ENCODE peak calls at places on chromosomes 12 and 14, in ten cellular contexts. J is germinal center; O is Karpas-422; L is activated naive CD4-positive, alpha-beta T cell treated with anti-CD3 and anti-CD28 coated beads for 36 hours; V is stromal cell of bone marrow; E is activated T-cell treated with anti-CD3 and anti-CD28 coated beads for 1 hour; G is H1; W is NCI-H774; T is activated CD4-positive, alpha-beta T cell treated with anti-CD3 and anti-CD28 coated beads, Interleukin-2, amount 50 U/mL, for 4 hours; N is naive thymus-derived CD8-positive, alpha-beta T cell. A is an unnamed sample.

GRCh38 chr12:25811656-25812126 is 146.8 kb upstream of the RASSF8 start:
- DNase-seq in J (no peak), O (no peak), L (no peak), V (peak), E (no peak), G (no peak), W (no peak), T (no peak), N (no peak), A (no peak)

GRCh38 chr12:53060721-53061276 is 10.9 kb downstream of the TNS2 start:
- DNase-seq in J (no peak), O (no peak), L (no peak), V (no peak), E (no peak), G (no peak), W (peak), T (no peak), N (no peak), A (no peak)

GRCh38 chr12:6202846-6203245 is 2.6 kb downstream of the CD9 start:
- DNase-seq in J (no peak), O (no peak), L (no peak), V (no peak), E (no peak), G (no peak), W (no peak), T (no peak), N (no peak), A (no peak)

GRCh38 chr12:92468358-92469020 is 234.3 kb upstream of the PLEKHG7 start:
- DNase-seq in J (no peak), O (no peak), L (no peak), V (no peak), E (no peak), G (no peak), W (no peak), T (no peak), N (no peak), A (no peak)

GRCh38 chr14:51210594-51210993 is 29.5 kb upstream of the TMX1 start:
- DNase-seq in J (no peak), O (no peak), L (no peak), V (no peak), E (no peak), G (no peak), W (peak), T (no peak), N (no peak), A (no peak)

GRCh38 chr14:95498622-95499353 is 17.7 kb downstream of the SYNE3 start:
- DNase-seq in J (no peak), O (no peak), L (no peak), V (no peak), E (no peak), G (no peak), W (no peak), T (no peak), N (no peak), A (no peak)

GRCh38 chr14:34012369-34012768 is 61.5 kb upstream of the EGLN3 start:
- DNase-seq in J (no peak), O (no peak), L (no peak), V (no peak), E (no peak), G (no peak), W (no peak), T (no peak), N (no peak), A (no peak)

GRCh38 chr12:132529899-132530298 is 39.9 kb downstream of the FBRSL1 start:
- DNase-seq in J (no peak), O (no peak), L (no peak), V (no peak), E (no peak), G (no peak), W (no peak), T (no peak), N (no peak), A (no peak)

GRCh38 chr12:6180300-6181051 is 19.7 kb upstream of the CD9 start:
- DNase-seq in J (no peak), O (no peak), L (no peak), V (no peak), E (no peak), G (no peak), W (no peak), T (no peak), N (no peak), A (no peak)

GRCh38 chr14:96497087-96497486 is 5.1 kb upstream of the PAPOLA start:
- DNase-seq in J (no peak), O (no peak), L (no peak), V (no peak), E (no peak), G (no peak), W (no peak), T (no peak), N (no peak), A (no peak)

GRCh38 chr12:80593766-80594165 is 113.7 kb upstream of the MYF6 start:
- DNase-seq in J (no peak), O (no peak), L (no peak), V (no peak), E (no peak), G (no peak), W (no peak), T (no peak), N (no peak), A (peak)

GRCh38 chr12:93201990-93202389 is 175.7 kb upstream of the NUDT4 start:
- DNase-seq in J (no peak), O (no peak), L (no peak), V (no peak), E (no peak), G (no peak), W (no peak), T (no peak), N (no peak), A (no peak)

GRCh38 chr12:79156846-79157463 is 292.4 kb downstream of the SYT1 start:
- DNase-seq in J (no peak), O (no peak), L (no peak), V (no peak), E (no peak), G (no peak), W (no peak), T (no peak), N (no peak), A (no peak)

GRCh38 chr12:80829767-80830166 is 108.0 kb downstream of the LIN7A start:
- DNase-seq in J (no peak), O (no peak), L (no peak), V (no peak), E (no peak), G (no peak), W (no peak), T (no peak), N (no peak), A (no peak)

GRCh38 chr12:67452119-67452805 is 183.1 kb downstream of the CAND1 start:
- DNase-seq in J (no peak), O (peak), L (no peak), V (no peak), E (no peak), G (no peak), W (no peak), T (no peak), N (no peak), A (no peak)

GRCh38 chr14:58712357-58712756 is 74.6 kb downstream of the DACT1 start:
- DNase-seq in J (no peak), O (no peak), L (no peak), V (no peak), E (no peak), G (no peak), W (no peak), T (no peak), N (no peak), A (no peak)

GRCh38 chr12:14393736-14394135 is 28.3 kb downstream of the ATF7IP start:
- DNase-seq in J (no peak), O (no peak), L (no peak), V (no peak), E (no peak), G (no peak), W (no peak), T (no peak), N (no peak), A (no peak)

GRCh38 chr14:74400919-74401503 is 25.0 kb downstream of the SYNDIG1L start:
- DNase-seq in J (peak), O (no peak), L (no peak), V (no peak), E (no peak), G (no peak), W (no peak), T (no peak), N (no peak), A (no peak)

GRCh38 chr14:88499225-88499624 is 55.6 kb downstream of the PTPN21 start:
- DNase-seq in J (no peak), O (no peak), L (no peak), V (no peak), E (no peak), G (no peak), W (no peak), T (no peak), N (no peak), A (no peak)

GRCh38 chr14:64954491-64955240 is 12.1 kb upstream of the GPX2 start:
- DNase-seq in J (no peak), O (no peak), L (no peak), V (no peak), E (no peak), G (no peak), W (no peak), T (no peak), N (no peak), A (no peak)

GRCh38 chr12:4120316-4120920 is 153.1 kb upstream of the CCND2 start:
- DNase-seq in J (no peak), O (no peak), L (no peak), V (no peak), E (no peak), G (no peak), W (no peak), T (no peak), N (no peak), A (no peak)

GRCh38 chr14:64879635-64880381 is at the start of gene SPTB:
- DNase-seq in J (peak), O (peak), L (peak), V (no peak), E (peak), G (no peak), W (peak), T (peak), N (peak), A (no peak)

A was measured in non-pigmented ciliary epithelial cell.